ENCODE peak calls at places on chromosome 1, in four cellular contexts. One of them, this sample, is unnamed.

GRCh38 chr1:222601233-222601632 is 11.5 kb upstream of the TAF1A start:
- DNase-seq in GM06990: no peak
- DNase-seq in Caco-2: no peak
- DNase-seq in kidney epithelial cell: no peak
- DNase-seq in this sample: no peak

GRCh38 chr1:46708121-46708520 is 10.8 kb downstream of the EFCAB14 start:
- DNase-seq in GM06990: no peak
- DNase-seq in Caco-2: no peak
- DNase-seq in kidney epithelial cell: no peak
- DNase-seq in this sample: no peak

GRCh38 chr1:8116892-8117262 is 90.8 kb upstream of the ERRFI1 start:
- DNase-seq in kidney epithelial cell: no peak
- DNase-seq in GM06990: no peak
- DNase-seq in Caco-2: peak; percentile 79
- DNase-seq in this sample: peak; percentile 31

GRCh38 chr1:169925505-169926482 is 32.1 kb upstream of the SCYL3 start:
- DNase-seq in Caco-2: no peak
- DNase-seq in GM06990: no peak
- DNase-seq in kidney epithelial cell: no peak
- DNase-seq in this sample: no peak

GRCh38 chr1:6634278-6635052 is 9.8 kb downstream of the THAP3 start:
- DNase-seq in kidney epithelial cell: no peak
- DNase-seq in GM06990: no peak
- DNase-seq in Caco-2: peak; percentile 51
- DNase-seq in this sample: peak; percentile 10

GRCh38 chr1:52190500-52191252 is 48.8 kb downstream of the ZFYVE9 start:
- DNase-seq in Caco-2: no peak
- DNase-seq in GM06990: no peak
- DNase-seq in kidney epithelial cell: no peak
- DNase-seq in this sample: no peak

GRCh38 chr1:107544285-107544684 is 403.4 kb downstream of the NTNG1 start:
- DNase-seq in Caco-2: no peak
- DNase-seq in GM06990: no peak
- DNase-seq in kidney epithelial cell: no peak
- DNase-seq in this sample: no peak

GRCh38 chr1:25099343-25099951 is 132.9 kb downstream of the SYF2 start:
- DNase-seq in kidney epithelial cell: no peak
- DNase-seq in Caco-2: no peak
- DNase-seq in GM06990: peak; percentile 52
- DNase-seq in this sample: peak; percentile 11

GRCh38 chr1:182175340-182176068 is 114.0 kb upstream of the ZNF648 start:
- DNase-seq in kidney epithelial cell: no peak
- DNase-seq in GM06990: no peak
- DNase-seq in Caco-2: no peak
- DNase-seq in this sample: no peak

GRCh38 chr1:41795205-41795762 is 123.4 kb downstream of the HIVEP3 start:
- DNase-seq in kidney epithelial cell: no peak
- DNase-seq in GM06990: no peak
- DNase-seq in Caco-2: no peak
- DNase-seq in this sample: no peak

GRCh38 chr1:20389551-20389950 is 96.5 kb downstream of the CAMK2N1 start:
- DNase-seq in GM06990: no peak
- DNase-seq in kidney epithelial cell: no peak
- DNase-seq in Caco-2: no peak
- DNase-seq in this sample: no peak

GRCh38 chr1:10765734-10766478 is 30.5 kb downstream of the CASZ1 start:
- DNase-seq in GM06990: no peak
- DNase-seq in Caco-2: no peak
- DNase-seq in kidney epithelial cell: no peak
- DNase-seq in this sample: no peak

GRCh38 chr1:91273875-91274274 is 130.8 kb downstream of the HFM1 start:
- DNase-seq in kidney epithelial cell: no peak
- DNase-seq in GM06990: no peak
- DNase-seq in Caco-2: no peak
- DNase-seq in this sample: no peak

GRCh38 chr1:226135059-226135651 is 51.4 kb downstream of the ACBD3 start:
- DNase-seq in GM06990: no peak
- DNase-seq in Caco-2: no peak
- DNase-seq in kidney epithelial cell: no peak
- DNase-seq in this sample: no peak

GRCh38 chr1:244437108-244437507 is 14.6 kb downstream of the ADSS2 start:
- DNase-seq in GM06990: no peak
- DNase-seq in kidney epithelial cell: no peak
- DNase-seq in Caco-2: no peak
- DNase-seq in this sample: no peak

GRCh38 chr1:35860680-35861079 is 22.3 kb upstream of the AGO1 start:
- DNase-seq in kidney epithelial cell: no peak
- DNase-seq in GM06990: no peak
- DNase-seq in Caco-2: no peak
- DNase-seq in this sample: no peak

GRCh38 chr1:215669806-215670485 is 102.8 kb downstream of the KCTD3 start:
- DNase-seq in GM06990: no peak
- DNase-seq in kidney epithelial cell: no peak
- DNase-seq in Caco-2: no peak
- DNase-seq in this sample: no peak

GRCh38 chr1:97797403-97798183 is 123.2 kb downstream of the DPYD start:
- DNase-seq in kidney epithelial cell: no peak
- DNase-seq in GM06990: no peak
- DNase-seq in Caco-2: no peak
- DNase-seq in this sample: no peak

GRCh38 chr1:181398544-181398943 is 84.8 kb upstream of the CACNA1E start:
- DNase-seq in kidney epithelial cell: no peak
- DNase-seq in Caco-2: no peak
- DNase-seq in GM06990: peak; percentile 38
- DNase-seq in this sample: no peak

GRCh38 chr1:232209357-232209756 is 420.6 kb downstream of the SIPA1L2 start:
- DNase-seq in kidney epithelial cell: no peak
- DNase-seq in Caco-2: no peak
- DNase-seq in GM06990: no peak
- DNase-seq in this sample: no peak

GRCh38 chr1:20345419-20345818 is 54.7 kb downstream of the VWA5B1 start:
- DNase-seq in Caco-2: no peak
- DNase-seq in GM06990: no peak
- DNase-seq in kidney epithelial cell: no peak
- DNase-seq in this sample: no peak

GRCh38 chr1:119327436-119328155 is 41.0 kb upstream of the HAO2 start:
- DNase-seq in Caco-2: peak; percentile 72
- DNase-seq in kidney epithelial cell: peak; percentile 14
- DNase-seq in GM06990: peak; percentile 48
- DNase-seq in this sample: peak; percentile 24

GRCh38 chr1:94316836-94317789 is 79.7 kb upstream of the ARHGAP29 start:
- DNase-seq in kidney epithelial cell: peak; percentile 81
- DNase-seq in Caco-2: peak; percentile 68
- DNase-seq in GM06990: no peak
- DNase-seq in this sample: no peak

GRCh38 chr1:110148961-110149360 is 1.3 kb upstream of the SLC6A17 start:
- DNase-seq in Caco-2: no peak
- DNase-seq in kidney epithelial cell: no peak
- DNase-seq in GM06990: no peak
- DNase-seq in this sample: no peak

GRCh38 chr1:110138956-110139355 is 11.3 kb upstream of the SLC6A17 start:
- DNase-seq in kidney epithelial cell: no peak
- DNase-seq in Caco-2: no peak
- DNase-seq in GM06990: no peak
- DNase-seq in this sample: no peak

DNA sequence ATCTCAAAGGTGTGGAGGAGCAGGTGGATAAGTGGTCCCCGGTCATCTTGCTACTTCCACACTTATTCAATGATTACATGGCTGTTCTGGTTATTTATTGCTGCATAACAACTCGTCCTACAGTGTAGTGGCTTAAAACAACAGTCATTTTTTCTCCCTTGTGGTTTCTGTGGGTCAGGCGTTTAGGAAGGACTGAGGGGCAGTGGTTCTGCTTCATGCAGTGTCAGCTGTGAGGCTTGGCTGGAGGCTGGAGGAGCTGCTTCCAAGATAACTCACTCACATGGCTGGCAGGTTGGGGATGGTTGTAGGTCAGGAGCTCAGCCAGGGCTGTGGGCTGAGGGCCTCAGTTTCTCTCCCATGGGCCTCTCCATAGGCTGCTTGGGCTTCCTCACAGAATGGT is 5.9 kb upstream of the SLC6A17 start:
- DNase-seq in Caco-2: no peak
- DNase-seq in kidney epithelial cell: no peak
- DNase-seq in GM06990: no peak
- DNase-seq in this sample: no peak
- H3K27me3 ChIP-seq in Caco-2: no peaks in the 10 kb centered on the region
- H3K27me3 ChIP-seq in kidney epithelial cell: peaks cover 16% of the 10 kb centered on the region
- H3K27me3 ChIP-seq in GM06990: no peaks in the 10 kb centered on the region
- H3K27me3 ChIP-seq in this sample: peaks cover 42% of the 10 kb centered on the region

DNA sequence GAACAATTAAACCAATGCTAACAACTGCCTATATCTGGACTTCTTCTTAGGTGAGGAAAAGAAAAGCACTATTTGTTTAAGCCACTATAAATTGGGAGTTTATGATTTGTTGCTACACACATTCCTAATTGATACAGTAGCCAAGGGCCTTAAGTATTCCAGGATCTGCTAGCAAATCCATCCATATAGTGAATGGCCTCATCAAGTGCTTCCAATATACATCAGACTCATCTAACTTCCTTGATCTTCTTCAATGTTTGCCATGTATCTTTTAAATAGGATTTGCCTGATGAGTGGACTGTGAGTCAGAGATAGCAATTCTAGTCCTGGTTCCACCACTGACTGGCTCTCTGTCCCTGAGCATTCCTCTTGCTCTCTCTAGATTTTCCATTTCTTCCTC is 430.2 kb downstream of the OMA1 start:
- DNase-seq in GM06990: no peak
- DNase-seq in kidney epithelial cell: no peak
- DNase-seq in Caco-2: no peak
- DNase-seq in this sample: no peak
- H3K27me3 ChIP-seq in GM06990: no peaks in the 10 kb centered on the region
- H3K27me3 ChIP-seq in kidney epithelial cell: no peaks in the 10 kb centered on the region
- H3K27me3 ChIP-seq in Caco-2: no peaks in the 10 kb centered on the region
- H3K27me3 ChIP-seq in this sample: no peaks in the 10 kb centered on the region

GRCh38 chr1:154495496-154496273 is 6.3 kb upstream of the TDRD10 start:
- DNase-seq in GM06990: no peak
- DNase-seq in kidney epithelial cell: no peak
- DNase-seq in Caco-2: no peak
- DNase-seq in this sample: no peak
- H3K27me3 ChIP-seq in GM06990: no peaks in the 10 kb centered on the region
- H3K27me3 ChIP-seq in kidney epithelial cell: peaks cover 14% of the 10 kb centered on the region
- H3K27me3 ChIP-seq in Caco-2: peaks cover 2% of the 10 kb centered on the region
- H3K27me3 ChIP-seq in this sample: peaks cover 24% of the 10 kb centered on the region

DNA sequence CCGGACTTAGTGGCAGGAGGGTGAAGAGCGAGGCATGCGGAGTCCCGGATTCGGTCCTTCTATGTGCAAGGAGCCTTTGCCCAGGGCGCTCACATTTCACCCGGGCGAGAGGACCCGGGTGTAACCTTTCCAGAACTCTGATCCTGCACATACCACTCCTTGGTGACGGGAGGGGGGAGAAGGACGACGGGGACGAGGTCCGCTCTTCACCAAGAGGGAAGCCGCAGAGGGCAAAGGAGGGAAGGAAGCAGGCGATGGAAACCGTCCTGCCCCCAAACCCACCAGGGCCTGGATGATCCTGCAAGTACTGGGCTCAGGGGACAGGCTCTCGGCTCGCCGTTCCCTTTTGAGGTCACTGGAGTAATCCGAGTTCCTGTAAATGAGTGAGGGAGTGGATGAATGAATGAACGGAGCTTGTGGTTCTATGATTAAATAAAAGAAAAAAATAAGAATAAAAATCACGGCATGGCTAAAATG is 993 bp downstream of the SYPL2 start:
- DNase-seq in Caco-2: no peak
- DNase-seq in GM06990: no peak
- DNase-seq in kidney epithelial cell: no peak
- DNase-seq in this sample: no peak
- H3K27me3 ChIP-seq in Caco-2: no peaks in the 10 kb centered on the region
- H3K27me3 ChIP-seq in GM06990: no peaks in the 10 kb centered on the region
- H3K27me3 ChIP-seq in kidney epithelial cell: peaks cover 46% of the 10 kb centered on the region
- H3K27me3 ChIP-seq in this sample: no peaks in the 10 kb centered on the region

GRCh38 chr1:87530042-87530441 is 201.4 kb downstream of the LMO4 start:
- DNase-seq in kidney epithelial cell: no peak
- DNase-seq in Caco-2: no peak
- DNase-seq in GM06990: no peak
- DNase-seq in this sample: no peak

GRCh38 chr1:87523466-87523865 is 194.8 kb downstream of the LMO4 start:
- DNase-seq in kidney epithelial cell: no peak
- DNase-seq in GM06990: no peak
- DNase-seq in Caco-2: no peak
- DNase-seq in this sample: no peak

GRCh38 chr1:87524021-87524754 is 195.5 kb downstream of the LMO4 start:
- DNase-seq in Caco-2: no peak
- DNase-seq in GM06990: no peak
- DNase-seq in kidney epithelial cell: no peak
- DNase-seq in this sample: no peak

DNA sequence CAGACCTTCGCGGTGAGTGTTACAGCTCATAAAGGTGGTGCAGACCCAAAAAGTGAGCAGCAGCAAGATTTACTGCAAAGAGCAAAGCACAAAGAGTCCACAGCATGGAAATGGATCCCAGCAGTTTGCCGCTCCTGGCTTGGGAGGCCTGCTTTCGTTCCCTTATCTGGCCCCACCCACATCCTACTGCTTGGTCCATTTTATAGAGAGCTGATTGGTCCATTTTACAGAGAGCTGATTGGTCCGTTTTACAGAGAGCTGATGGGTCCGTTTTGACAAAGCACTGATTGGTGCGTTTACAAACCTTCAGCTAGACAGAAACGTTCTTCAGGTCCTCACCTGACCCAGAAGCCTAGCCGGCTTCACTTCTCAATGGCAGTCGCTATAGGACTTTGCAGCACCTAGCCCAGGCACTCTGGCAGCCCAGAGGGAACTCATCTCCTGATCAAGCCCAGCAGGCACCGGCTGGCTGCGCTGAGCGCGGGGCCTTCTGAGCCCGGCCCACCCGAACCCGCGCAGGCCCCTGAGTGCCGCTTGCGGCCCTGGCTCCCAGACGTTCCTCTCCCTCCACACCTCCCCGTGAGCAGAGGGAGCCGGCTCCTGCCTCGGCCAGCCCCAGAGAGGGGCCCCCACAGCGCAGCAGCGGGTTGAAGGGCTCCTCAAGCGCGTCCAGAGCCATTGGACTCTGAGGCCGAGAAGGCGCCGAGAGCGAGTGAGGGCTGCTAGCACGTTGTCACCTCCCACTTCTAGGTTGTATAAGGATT is 200.3 kb downstream of the LMO4 start:
- DNase-seq in kidney epithelial cell: no peak
- DNase-seq in Caco-2: no peak
- DNase-seq in GM06990: peak; percentile 1
- DNase-seq in this sample: no peak
- H3K27me3 ChIP-seq in kidney epithelial cell: no peaks in the 10 kb centered on the region
- H3K27me3 ChIP-seq in Caco-2: no peaks in the 10 kb centered on the region
- H3K27me3 ChIP-seq in GM06990: no peaks in the 10 kb centered on the region
- H3K27me3 ChIP-seq in this sample: no peaks in the 10 kb centered on the region

This sample was measured in HAP-1.